ENCODE peak calls at places on chromosomes 12 and 14, in six cellular contexts. I is CD8-positive, alpha-beta T cell; Y is endodermal cell; T is omental fat pad; E is Calu3; R is A673. N is an unnamed sample.

GRCh38 chr12:31021809-31022492 is 51.7 kb upstream of the DDX11 start:
- DNase-seq in T (no peak), R (no peak), Y (peak; percentile 36), E (no peak), I (no peak), N (no peak)

GRCh38 chr12:66247741-66248140 is 54.6 kb upstream of the HELB start:
- DNase-seq in I (no peak), R (no peak), Y (no peak), E (no peak), T (no peak), N (no peak)

GRCh38 chr12:39389399-39390150 is 53.3 kb downstream of the KIF21A start:
- DNase-seq in T (no peak), R (no peak), E (no peak), I (no peak), Y (no peak), N (no peak)

GRCh38 chr12:29317556-29318363 is 63.2 kb downstream of the ERGIC2 start:
- DNase-seq in E (peak; percentile 37), I (peak; percentile 3), T (no peak), R (peak; percentile 84), Y (peak; percentile 78), N (peak; percentile 68)

GRCh38 chr14:99264691-99265090 is 7.3 kb downstream of the BCL11B start:
- DNase-seq in T (no peak), Y (no peak), R (no peak), I (no peak), E (no peak), N (no peak)

GRCh38 chr12:80121661-80122060 is 22.3 kb downstream of the OTOGL start:
- DNase-seq in R (no peak), I (no peak), E (no peak), T (no peak), Y (no peak), N (no peak)

GRCh38 chr12:65720136-65720535 is 104.1 kb upstream of the HMGA2 start:
- DNase-seq in I (no peak), T (no peak), Y (peak; percentile 43), E (no peak), R (no peak), N (no peak)

GRCh38 chr12:6097384-6097783 is 27.1 kb downstream of the VWF start:
- DNase-seq in T (no peak), E (no peak), Y (peak; percentile 19), I (no peak), R (no peak), N (no peak)

GRCh38 chr12:9742665-9743064 is 9.8 kb upstream of the CLECL1 start:
- DNase-seq in Y (no peak), T (no peak), I (no peak), R (no peak), E (peak; percentile 13), N (no peak)

GRCh38 chr14:72128629-72129028 is 196.4 kb downstream of the RGS6 start:
- DNase-seq in Y (no peak), T (no peak), E (no peak), R (no peak), I (no peak), N (no peak)

GRCh38 chr14:73758392-73759182 is 44.4 kb upstream of the PNMA1 start:
- DNase-seq in I (peak; percentile 57), R (peak; percentile 78), Y (peak; percentile 95), T (no peak), E (peak; percentile 90), N (peak; percentile 77)

GRCh38 chr12:126218697-126219096 is 1153.5 kb downstream of the AACS start:
- DNase-seq in T (no peak), Y (no peak), I (no peak), R (no peak), E (no peak), N (no peak)

GRCh38 chr12:75101805-75102204 is 107.8 kb downstream of the KCNC2 start:
- DNase-seq in T (no peak), R (no peak), E (no peak), Y (no peak), I (no peak), N (no peak)

GRCh38 chr12:83390186-83390585 is 703.5 kb downstream of the TMTC2 start:
- DNase-seq in E (no peak), R (no peak), T (no peak), Y (no peak), I (no peak), N (no peak)

GRCh38 chr12:83388551-83388950 is 701.8 kb downstream of the TMTC2 start:
- DNase-seq in E (no peak), I (no peak), R (no peak), T (no peak), Y (no peak), N (no peak)

GRCh38 chr12:83389237-83389996 is 702.7 kb downstream of the TMTC2 start:
- DNase-seq in Y (peak; percentile 90), I (no peak), E (peak; percentile 2), T (no peak), R (peak; percentile 30), N (no peak)
- TF ChIP-seq CTCF in Y (peak; percentile 87), I (no peak), E (no peak), T (no peak), R (peak; percentile 45), N (peak; percentile 32)

DNA sequence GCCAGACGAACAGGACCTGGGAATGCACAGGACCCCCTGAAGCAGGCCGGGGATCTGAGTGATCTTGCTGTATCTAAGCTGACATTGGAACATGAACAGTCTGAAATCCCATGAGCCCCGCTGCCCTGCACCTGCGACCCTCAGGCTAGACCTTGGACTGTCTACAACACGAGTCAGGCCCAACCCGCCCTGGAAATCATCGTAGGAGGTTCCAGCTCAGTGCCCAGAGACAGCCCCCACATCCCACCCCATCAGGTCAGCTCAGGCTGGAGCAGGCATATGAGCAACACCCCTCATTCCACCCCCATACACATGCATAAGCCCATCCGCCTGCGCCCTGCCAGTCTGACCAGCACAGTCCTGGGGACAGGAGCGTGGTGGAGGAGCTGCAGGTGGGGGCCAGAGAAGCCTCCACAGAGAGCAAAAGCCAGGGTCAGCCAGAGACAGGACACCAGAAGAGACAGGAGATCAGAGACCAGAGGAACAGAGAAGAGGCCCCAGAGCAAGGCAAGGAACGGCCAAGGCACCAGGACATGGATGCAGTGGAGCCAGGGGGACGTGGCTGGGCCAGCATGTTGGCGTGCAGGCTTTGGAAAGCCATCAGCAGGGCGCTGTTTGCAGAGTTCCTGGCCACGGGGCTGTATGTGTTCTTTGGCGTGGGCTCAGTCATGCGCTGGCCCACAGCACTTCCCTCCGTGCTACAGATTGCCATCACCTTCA is at the start of gene AQP6:
- DNase-seq in T (no peak), I (no peak), Y (peak; percentile 42), E (no peak), R (no peak), N (no peak)
- TF ChIP-seq CTCF in T (no peak), I (no peak), Y (no peak), E (no peak), R (no peak), N (no peak)

DNA sequence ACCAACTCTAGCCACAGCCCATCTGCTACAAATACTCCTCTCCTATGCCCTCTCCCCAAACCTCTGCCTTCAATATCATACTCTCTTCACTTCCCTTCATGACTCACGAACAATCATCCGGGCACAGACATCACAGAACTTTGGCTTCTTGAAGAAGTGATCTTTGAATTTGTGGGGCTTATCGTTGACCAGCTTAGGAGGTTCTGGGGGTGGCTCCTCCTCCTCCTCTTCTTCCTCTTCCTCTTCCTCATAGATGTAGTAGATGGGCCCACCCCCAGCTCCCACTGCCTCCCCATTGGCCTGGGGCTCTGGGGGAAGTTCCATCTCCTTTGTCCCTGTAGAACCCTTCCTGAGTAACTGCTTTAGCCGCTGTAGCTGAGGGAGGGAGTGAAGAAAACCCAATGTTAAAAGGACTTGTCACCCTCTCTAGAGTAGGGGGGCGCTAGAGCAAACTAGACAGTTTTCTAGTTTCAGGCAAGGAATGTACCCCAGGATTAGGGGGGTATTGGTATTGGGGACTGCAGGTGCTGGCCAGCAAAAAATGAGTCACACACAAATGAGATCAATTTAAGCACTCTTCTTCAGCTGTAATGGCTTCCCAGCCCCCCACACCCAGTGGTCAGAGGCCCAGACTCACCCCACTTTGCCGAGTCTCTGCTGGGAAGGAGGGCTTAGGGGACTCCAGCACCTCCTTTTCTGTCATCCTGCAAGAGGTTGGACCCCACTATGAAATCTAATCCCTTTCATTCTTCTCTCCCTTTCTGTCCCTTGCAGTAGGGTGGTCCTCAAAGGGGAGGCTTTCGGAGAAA is 1.8 kb downstream of the STAC3 start:
- DNase-seq in I (no peak), R (no peak), E (no peak), Y (no peak), T (no peak), N (no peak)
- TF ChIP-seq CTCF in I (no peak), R (no peak), E (no peak), Y (no peak), T (no peak), N (no peak)

GRCh38 chr14:69424139-69424923 is 25.8 kb downstream of the SLC39A9 start:
- DNase-seq in R (no peak), E (no peak), T (no peak), Y (no peak), I (no peak), N (no peak)

GRCh38 chr14:69428289-69428998 is 30.0 kb downstream of the SLC39A9 start:
- DNase-seq in I (no peak), T (no peak), Y (no peak), R (no peak), E (no peak), N (no peak)

GRCh38 chr14:69427596-69427995 is 29.1 kb downstream of the SLC39A9 start:
- DNase-seq in T (no peak), I (no peak), R (no peak), Y (no peak), E (no peak), N (no peak)

GRCh38 chr14:69423279-69423678 is 24.8 kb downstream of the SLC39A9 start:
- DNase-seq in Y (no peak), I (no peak), E (no peak), R (no peak), T (no peak), N (no peak)
- TF ChIP-seq CTCF in Y (no peak), I (no peak), E (no peak), R (no peak), T (no peak), N (no peak)

GRCh38 chr12:111298583-111299436 is 70.1 kb downstream of the PHETA1 start:
- DNase-seq in T (no peak), R (peak; percentile 83), Y (peak; percentile 97), I (peak; percentile 31), E (peak; percentile 75), N (peak; percentile 81)
- TF ChIP-seq CTCF in T (no peak), R (peak; percentile 95), Y (peak; percentile 95), I (peak; percentile 48), E (peak; percentile 78), N (peak; percentile 85)

GRCh38 chr14:93004699-93005082 is 81.7 kb downstream of the CHGA start:
- DNase-seq in E (no peak), Y (no peak), I (no peak), R (no peak), T (no peak), N (no peak)

GRCh38 chr14:93005135-93005813 is 82.3 kb downstream of the CHGA start:
- DNase-seq in I (no peak), T (no peak), R (no peak), E (no peak), Y (no peak), N (no peak)

GRCh38 chr14:93003945-93004698 is 81.2 kb downstream of the CHGA start:
- DNase-seq in T (no peak), Y (no peak), E (no peak), I (no peak), R (no peak), N (no peak)

GRCh38 chr14:93002049-93002448 is 79.1 kb downstream of the CHGA start:
- DNase-seq in Y (no peak), R (no peak), E (no peak), T (no peak), I (no peak), N (no peak)

GRCh38 chr14:93002851-93003298 is 79.9 kb downstream of the CHGA start:
- DNase-seq in I (no peak), T (no peak), R (no peak), E (no peak), Y (no peak), N (no peak)
- TF ChIP-seq CTCF in I (no peak), T (no peak), R (no peak), E (no peak), Y (no peak), N (no peak)